ENCODE peak calls at places on chromosomes 5 and 9, in seven cellular contexts. One of them, this sample, is unnamed.

GRCh38 chr5:35183243-35183955 is 46.9 kb downstream of the PRLR start:
- DNase-seq in H54: peak
- DNase-seq in adipocyte: peak
- DNase-seq in right atrium auricular region: no peak
- DNase-seq in NCI-H460: peak
- DNase-seq in GM04504: peak
- DNase-seq in CD8-positive, alpha-beta T cell: no peak
- DNase-seq in this sample: peak

GRCh38 chr9:137313326-137313920 is 11.4 kb upstream of the NRARP start:
- DNase-seq in H54: peak
- DNase-seq in GM04504: no peak
- DNase-seq in CD8-positive, alpha-beta T cell: no peak
- DNase-seq in NCI-H460: no peak
- DNase-seq in right atrium auricular region: no peak
- DNase-seq in adipocyte: no peak
- DNase-seq in this sample: no peak

GRCh38 chr9:137485343-137486140 is 26.4 kb upstream of the NSMF start:
- DNase-seq in adipocyte: no peak
- DNase-seq in right atrium auricular region: no peak
- DNase-seq in NCI-H460: no peak
- DNase-seq in CD8-positive, alpha-beta T cell: no peak
- DNase-seq in GM04504: no peak
- DNase-seq in H54: no peak
- DNase-seq in this sample: no peak

GRCh38 chr9:124298646-124299235 is 41.0 kb downstream of the NEK6 start:
- DNase-seq in H54: no peak
- DNase-seq in right atrium auricular region: no peak
- DNase-seq in NCI-H460: no peak
- DNase-seq in adipocyte: no peak
- DNase-seq in GM04504: no peak
- DNase-seq in CD8-positive, alpha-beta T cell: no peak
- DNase-seq in this sample: no peak

GRCh38 chr5:138663009-138663408 is 87.8 kb upstream of the HSPA9 start:
- DNase-seq in H54: no peak
- DNase-seq in adipocyte: no peak
- DNase-seq in right atrium auricular region: no peak
- DNase-seq in NCI-H460: no peak
- DNase-seq in CD8-positive, alpha-beta T cell: no peak
- DNase-seq in GM04504: no peak
- DNase-seq in this sample: no peak

GRCh38 chr5:137291436-137291835 is 207.7 kb downstream of the SPOCK1 start:
- DNase-seq in right atrium auricular region: no peak
- DNase-seq in GM04504: no peak
- DNase-seq in NCI-H460: no peak
- DNase-seq in CD8-positive, alpha-beta T cell: no peak
- DNase-seq in adipocyte: no peak
- DNase-seq in H54: no peak
- DNase-seq in this sample: no peak

GRCh38 chr9:94259077-94259847 is at the start of gene ZNF169:
- DNase-seq in CD8-positive, alpha-beta T cell: peak
- DNase-seq in H54: peak
- DNase-seq in adipocyte: peak
- DNase-seq in NCI-H460: peak
- DNase-seq in right atrium auricular region: peak
- DNase-seq in GM04504: peak
- DNase-seq in this sample: peak

GRCh38 chr5:59863777-59864176 is 29.7 kb downstream of the PDE4D start:
- DNase-seq in GM04504: no peak
- DNase-seq in CD8-positive, alpha-beta T cell: no peak
- DNase-seq in adipocyte: peak
- DNase-seq in H54: no peak
- DNase-seq in NCI-H460: no peak
- DNase-seq in right atrium auricular region: no peak
- DNase-seq in this sample: no peak